ENCODE peak calls at places on chromosomes 1 and 21, in eight cellular contexts. I is EH; S is stimulated activated CD8-positive, alpha-beta memory T cell treated with anti-CD3 and anti-CD28 coated beads, Interleukin-7, amount 100 ng/mL, for 1 hour; M is amniotic epithelial cell; D is heart left ventricle; P is nephron progenitor cell; Y is activated naive CD4-positive, alpha-beta T cell; E is glutamatergic neuron. R is an unnamed sample.

GRCh38 chr1:27284425-27285287 is 37.3 kb upstream of the TMEM222 start:
- DNase-seq in I (peak), S (peak), M (peak), D (peak), P (peak), Y (peak), E (peak), R (peak)

GRCh38 chr1:89600792-89601191 is 32.1 kb upstream of the LRRC8C start:
- DNase-seq in I (no peak), S (no peak), M (no peak), D (no peak), P (no peak), Y (no peak), E (no peak), R (no peak)

GRCh38 chr1:15168479-15168878 is 14.9 kb downstream of the TMEM51 start:
- DNase-seq in I (peak), S (no peak), M (peak), D (no peak), P (no peak), Y (no peak), E (no peak), R (no peak)

GRCh38 chr1:222877854-222878253 is 63.0 kb downstream of the DISP1 start:
- DNase-seq in I (no peak), S (no peak), M (peak), D (peak), P (no peak), Y (no peak), E (no peak), R (no peak)

GRCh38 chr1:229210844-229211243 is 60.1 kb upstream of the RAB4A start:
- DNase-seq in I (no peak), S (no peak), M (no peak), D (no peak), P (no peak), Y (no peak), E (no peak), R (no peak)

GRCh38 chr1:53366901-53367502 is 39.1 kb upstream of the LRP8 start:
- DNase-seq in I (no peak), S (no peak), M (no peak), D (peak), P (no peak), Y (no peak), E (no peak), R (no peak)

GRCh38 chr21:32742470-32742869 is 14.7 kb upstream of the SYNJ1 start:
- DNase-seq in I (no peak), S (no peak), M (no peak), D (no peak), P (no peak), Y (no peak), E (no peak), R (no peak)

GRCh38 chr1:221530791-221531190 is 211.1 kb downstream of the DUSP10 start:
- DNase-seq in I (peak), S (no peak), M (no peak), D (no peak), P (no peak), Y (no peak), E (no peak), R (no peak)

GRCh38 chr21:28687571-28687970 is 305.1 kb downstream of the LTN1 start:
- DNase-seq in I (no peak), S (no peak), M (peak), D (no peak), P (no peak), Y (no peak), E (no peak), R (no peak)

GRCh38 chr1:30901798-30902652 is 6.5 kb downstream of the SDC3 start:
- DNase-seq in I (peak), S (no peak), M (no peak), D (peak), P (no peak), Y (no peak), E (no peak), R (no peak)

GRCh38 chr1:212289262-212290077 is 4.3 kb downstream of the PPP2R5A start:
- DNase-seq in I (no peak), S (no peak), M (no peak), D (no peak), P (no peak), Y (no peak), E (no peak), R (no peak)

GRCh38 chr21:16841917-16842316 is 670.9 kb upstream of the CXADR start:
- DNase-seq in I (no peak), S (no peak), M (no peak), D (no peak), P (no peak), Y (no peak), E (no peak), R (no peak)

GRCh38 chr1:111570781-111571181 is 48.8 kb upstream of the RAP1A start:
- DNase-seq in I (peak), S (peak), M (peak), D (no peak), P (peak), Y (no peak), E (peak), R (peak)

GRCh38 chr1:157269656-157270375 is 131.6 kb upstream of the ETV3 start:
- DNase-seq in I (no peak), S (no peak), M (no peak), D (no peak), P (no peak), Y (no peak), E (no peak), R (no peak)

GRCh38 chr1:246039585-246039984 is 467.5 kb downstream of the SMYD3 start:
- DNase-seq in I (no peak), S (no peak), M (no peak), D (no peak), P (no peak), Y (no peak), E (no peak), R (no peak)

GRCh38 chr1:226128487-226129075 is 58.0 kb downstream of the ACBD3 start:
- DNase-seq in I (peak), S (no peak), M (peak), D (no peak), P (no peak), Y (no peak), E (no peak), R (no peak)

GRCh38 chr1:10779841-10780240 is 16.6 kb downstream of the CASZ1 start:
- DNase-seq in I (no peak), S (no peak), M (no peak), D (no peak), P (no peak), Y (no peak), E (no peak), R (no peak)

GRCh38 chr1:20358761-20359263 is 68.1 kb downstream of the VWA5B1 start:
- DNase-seq in I (peak), S (no peak), M (peak), D (peak), P (peak), Y (no peak), E (no peak), R (peak)